ENCODE peak calls at places on chromosome 20, in ten cellular contexts. B is C1 segment of cervical spinal cord; D is HEK293T; W is nephron progenitor cell; Z is thoracic aorta; A is effector CD8-positive, alpha-beta T cell; I is Ammon's horn; S is cardiac fibroblast; Y is stimulated activated CD8-positive, alpha-beta memory T cell treated with anti-CD3 and anti-CD28 coated beads, Interleukin-7, amount 100 ng/mL, for 4 hours; J is Jurkat, Clone E6-1. C is an unnamed sample.

GRCh38 chr20:17617868-17618672 is 48.2 kb downstream of the DSTN start:
- DNase-seq in Y (no peak), Z (no peak), D (no peak), A (no peak), I (no peak), W (peak; percentile 1), B (no peak), J (no peak), S (no peak), C (no peak)

GRCh38 chr20:56788671-56789610 is 159.8 kb downstream of the TFAP2C start:
- DNase-seq in I (no peak), D (no peak), B (no peak), J (no peak), S (peak; percentile 54), Z (no peak), A (no peak), Y (no peak), W (no peak), C (no peak)

GRCh38 chr20:44025756-44026155 is 111.1 kb downstream of the TOX2 start:
- DNase-seq in W (no peak), Y (no peak), B (no peak), A (no peak), I (no peak), D (no peak), J (no peak), Z (no peak), S (no peak), C (no peak)

GRCh38 chr20:326645-327031 is 1.3 kb downstream of the SOX12 start:
- DNase-seq in B (peak; percentile 75), J (no peak), W (peak; percentile 60), I (peak; percentile 33), D (no peak), Y (no peak), A (no peak), Z (no peak), S (peak; percentile 24), C (peak; percentile 38)

GRCh38 chr20:24432057-24432456 is 37.4 kb upstream of the SYNDIG1 start:
- DNase-seq in W (no peak), J (no peak), A (no peak), I (no peak), S (no peak), D (no peak), Z (no peak), Y (no peak), B (no peak), C (no peak)

GRCh38 chr20:49278817-49279676 is 1.2 kb upstream of the ZNFX1 start:
- DNase-seq in S (peak; percentile 39), J (no peak), W (peak; percentile 6), I (no peak), A (no peak), Z (no peak), D (no peak), Y (peak; percentile 24), B (no peak), C (peak; percentile 15)

GRCh38 chr20:19077370-19078220 is 134.8 kb upstream of the SLC24A3 start:
- DNase-seq in D (no peak), B (no peak), I (no peak), J (no peak), A (no peak), W (no peak), S (no peak), Z (no peak), Y (no peak), C (no peak)

GRCh38 chr20:57753332-57754164 is 43.7 kb upstream of the PMEPA1 start:
- DNase-seq in B (no peak), S (no peak), Y (no peak), A (no peak), I (no peak), J (no peak), D (no peak), Z (no peak), W (no peak), C (no peak)

GRCh38 chr20:10555865-10556308 is 117.9 kb downstream of the JAG1 start:
- DNase-seq in D (no peak), Y (no peak), S (peak; percentile 69), Z (no peak), B (no peak), A (no peak), J (no peak), W (no peak), I (no peak), C (no peak)

GRCh38 chr20:11332376-11332775 is 585.3 kb upstream of the BTBD3 start:
- DNase-seq in Y (no peak), B (no peak), A (no peak), D (no peak), Z (no peak), S (peak; percentile 3), W (no peak), I (no peak), J (no peak), C (no peak)

GRCh38 chr20:21510414-21510971 is 3.4 kb downstream of the NKX2-2 start:
- DNase-seq in D (no peak), I (no peak), A (no peak), J (no peak), Z (no peak), W (peak; percentile 53), S (no peak), B (no peak), Y (no peak), C (no peak)

GRCh38 chr20:44961868-44962267 is 1.7 kb upstream of the TOMM34 start:
- DNase-seq in A (no peak), Y (no peak), D (no peak), S (no peak), Z (no peak), J (no peak), B (no peak), W (no peak), I (no peak), C (no peak)

GRCh38 chr20:37529968-37530600 is 2.4 kb upstream of the BLCAP start:
- DNase-seq in S (no peak), Y (no peak), D (no peak), B (no peak), Z (no peak), I (no peak), W (no peak), J (no peak), A (no peak), C (no peak)

GRCh38 chr20:44083220-44083933 is 103.6 kb downstream of the JPH2 start:
- DNase-seq in I (no peak), Y (no peak), D (no peak), B (peak; percentile 40), Z (no peak), J (no peak), W (no peak), A (no peak), S (peak; percentile 36), C (no peak)

GRCh38 chr20:63196756-63197470 is 19.0 kb downstream of the YTHDF1 start:
- DNase-seq in Y (no peak), J (no peak), A (no peak), W (no peak), B (no peak), D (no peak), S (no peak), Z (no peak), I (no peak), C (no peak)

GRCh38 chr20:49987015-49987867 is 4.5 kb downstream of the SNAI1 start:
- DNase-seq in S (no peak), D (no peak), Y (no peak), Z (no peak), B (no peak), I (no peak), J (no peak), W (no peak), A (no peak), C (no peak)

GRCh38 chr20:4613184-4613583 is 108.5 kb upstream of the PRND start:
- DNase-seq in I (no peak), D (no peak), J (no peak), Z (no peak), B (no peak), Y (no peak), A (no peak), S (no peak), W (no peak), C (no peak)

GRCh38 chr20:48642105-48642880 is 185.5 kb downstream of the PREX1 start:
- DNase-seq in I (no peak), D (no peak), J (no peak), A (no peak), W (no peak), Z (no peak), B (no peak), Y (no peak), S (no peak), C (no peak)

GRCh38 chr20:2006452-2007381 is 12.9 kb upstream of the PDYN start:
- DNase-seq in S (peak; percentile 56), Z (no peak), W (peak; percentile 51), B (no peak), I (peak; percentile 58), A (no peak), J (peak; percentile 45), D (peak; percentile 64), Y (no peak), C (peak; percentile 12)

GRCh38 chr20:19738936-19739335 is 19.1 kb upstream of the RIN2 start:
- DNase-seq in Z (no peak), J (no peak), A (no peak), S (no peak), B (no peak), D (no peak), I (no peak), W (no peak), Y (no peak), C (no peak)

GRCh38 chr20:32509639-32510066 is 75.5 kb downstream of the NOL4L start:
- DNase-seq in D (no peak), Z (no peak), B (no peak), Y (peak; percentile 35), I (no peak), S (no peak), A (peak; percentile 40), J (peak; percentile 99), W (no peak), C (no peak)

GRCh38 chr20:45308078-45308778 is at the start of gene MATN4:
- DNase-seq in W (no peak), S (no peak), J (no peak), B (no peak), Y (no peak), A (no peak), Z (no peak), D (no peak), I (no peak), C (no peak)

GRCh38 chr20:4234128-4234527 is 218.8 kb upstream of the RNF24 start:
- DNase-seq in D (no peak), W (no peak), I (no peak), B (peak; percentile 33), Z (peak; percentile 52), J (no peak), S (peak; percentile 95), A (no peak), Y (no peak), C (no peak)